ENCODE peak calls at places on chromosomes 2 and 18, in four cellular contexts. K is A549, O is WTC11, C is K562. U is an unnamed sample.

GRCh38 chr2:99602475-99602874 is 112.7 kb upstream of the REV1 start:
- DNase-seq in K (no peak), C (no peak), O (no peak), U (no peak)

GRCh38 chr18:77749189-77749588 is 499.5 kb downstream of the GALR1 start:
- DNase-seq in K (no peak), C (peak; percentile 26), O (peak; percentile 77), U (no peak)

GRCh38 chr2:29224693-29225551 is 109.7 kb downstream of the CLIP4 start:
- DNase-seq in O (peak; percentile 4), C (no peak), K (no peak), U (no peak)

GRCh38 chr2:96502891-96503636 is 2.1 kb downstream of the NEURL3 start:
- DNase-seq in K (no peak), C (no peak), O (no peak), U (no peak)

GRCh38 chr2:74345272-74345943 is 2.2 kb upstream of the SLC4A5 start:
- DNase-seq in C (no peak), K (no peak), O (no peak), U (no peak)

GRCh38 chr18:77650799-77651385 is 401.2 kb downstream of the GALR1 start:
- DNase-seq in K (peak; percentile 36), C (peak; percentile 76), O (peak; percentile 89), U (peak; percentile 24)

GRCh38 chr2:137826373-137827372 is 137.6 kb upstream of the HNMT start:
- DNase-seq in O (no peak), C (no peak), K (no peak), U (no peak)

GRCh38 chr2:36277146-36277808 is 78.3 kb upstream of the CRIM1 start:
- DNase-seq in O (no peak), C (no peak), K (no peak), U (no peak)

GRCh38 chr2:198498048-198498447 is 693.7 kb downstream of the PLCL1 start:
- DNase-seq in O (no peak), K (no peak), C (no peak), U (no peak)

GRCh38 chr2:168964251-168964807 is 63.2 kb downstream of the G6PC2 start:
- DNase-seq in C (no peak), O (no peak), K (no peak), U (no peak)

GRCh38 chr2:15668611-15669305 is 77.1 kb downstream of the DDX1 start:
- DNase-seq in O (no peak), K (no peak), C (no peak), U (peak; percentile 54)

GRCh38 chr18:22391571-22392359 is 25.9 kb downstream of the CTAGE1 start:
- DNase-seq in C (no peak), K (no peak), O (no peak), U (no peak)

GRCh38 chr18:79950440-79951341 is 762 bp downstream of the SLC66A2 start:
- DNase-seq in K (peak; percentile 25), C (peak; percentile 52), O (peak; percentile 41), U (no peak)

GRCh38 chr2:191758420-191759199 is 80.7 kb downstream of the NABP1 start:
- DNase-seq in C (peak; percentile 57), O (peak; percentile 66), K (peak; percentile 87), U (peak; percentile 71)

GRCh38 chr2:72115361-72116080 is 32.1 kb downstream of the CYP26B1 start:
- DNase-seq in C (no peak), O (no peak), K (peak; percentile 97), U (no peak)

GRCh38 chr18:62009521-62009920 is 116.7 kb upstream of the RNF152 start:
- DNase-seq in C (no peak), O (no peak), K (no peak), U (no peak)

GRCh38 chr18:3803350-3803749 is 353.4 kb downstream of the TGIF1 start:
- DNase-seq in C (no peak), O (no peak), K (no peak), U (no peak)

GRCh38 chr2:46891956-46892553 is 23.6 kb downstream of the MCFD2 start:
- DNase-seq in C (no peak), O (no peak), K (no peak), U (no peak)

GRCh38 chr18:2935438-2936192 is 77.3 kb downstream of the LPIN2 start:
- DNase-seq in O (no peak), C (no peak), K (no peak), U (no peak)

GRCh38 chr2:98656800-98657199 is 48.4 kb downstream of the UNC50 start:
- DNase-seq in K (no peak), O (no peak), C (no peak), U (no peak)

GRCh38 chr18:48939368-48940097 is 11.2 kb downstream of the SMAD7 start:
- DNase-seq in K (no peak), C (no peak), O (peak; percentile 66), U (no peak)

GRCh38 chr18:55763805-55764204 is 175.8 kb upstream of the TCF4 start:
- DNase-seq in C (no peak), K (no peak), O (no peak), U (no peak)

DNA sequence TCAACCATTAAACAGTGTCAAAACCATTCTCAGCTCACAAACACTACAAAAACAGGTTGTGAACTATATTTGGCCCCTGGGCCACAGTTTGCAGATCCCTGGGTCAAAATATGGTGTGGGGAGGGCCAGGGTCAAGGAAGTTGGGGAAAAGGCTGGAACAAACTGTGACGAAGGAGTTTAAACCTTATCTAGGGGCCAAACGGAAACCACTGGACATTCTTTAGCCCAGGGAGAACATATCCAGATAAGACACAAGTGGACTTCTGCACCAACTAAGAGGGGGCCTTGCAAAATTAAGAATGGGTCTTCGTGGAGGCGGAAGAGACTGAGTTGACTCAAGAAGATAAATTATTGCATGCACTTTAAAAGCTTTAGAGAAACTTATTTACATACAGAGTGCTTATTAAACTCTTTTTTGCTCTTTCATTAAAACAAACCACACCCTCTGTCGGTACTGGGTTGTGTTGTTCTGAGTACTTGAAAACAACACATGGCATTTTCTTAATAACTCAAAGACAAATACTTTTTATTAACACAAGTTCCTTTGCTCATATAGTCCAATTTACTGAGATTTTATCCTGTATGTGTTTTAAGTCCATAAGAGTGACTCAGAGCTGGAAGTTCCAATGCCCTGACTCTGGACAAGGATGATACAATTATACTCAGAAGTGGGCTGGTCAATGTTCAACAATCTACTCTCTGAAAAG is 5.3 kb upstream of the ASAP2 start:
- DNase-seq in O (no peak), K (no peak), C (peak; percentile 29), U (no peak)
- TF ChIP-seq NR3C1 in O (no peak), K (no peak), C (no peak), U (no peak)

GRCh38 chr2:162566666-162567065 is 222.7 kb downstream of the GCA start:
- DNase-seq in K (no peak), O (no peak), C (no peak), U (no peak)

GRCh38 chr2:162560291-162560690 is 216.4 kb downstream of the GCA start:
- DNase-seq in O (no peak), K (no peak), C (no peak), U (no peak)

GRCh38 chr2:162565666-162566065 is 221.7 kb downstream of the GCA start:
- DNase-seq in O (no peak), C (no peak), K (no peak), U (peak; percentile 60)
- TF ChIP-seq NR3C1 in O (no peak), C (no peak), K (no peak), U (no peak)

DNA sequence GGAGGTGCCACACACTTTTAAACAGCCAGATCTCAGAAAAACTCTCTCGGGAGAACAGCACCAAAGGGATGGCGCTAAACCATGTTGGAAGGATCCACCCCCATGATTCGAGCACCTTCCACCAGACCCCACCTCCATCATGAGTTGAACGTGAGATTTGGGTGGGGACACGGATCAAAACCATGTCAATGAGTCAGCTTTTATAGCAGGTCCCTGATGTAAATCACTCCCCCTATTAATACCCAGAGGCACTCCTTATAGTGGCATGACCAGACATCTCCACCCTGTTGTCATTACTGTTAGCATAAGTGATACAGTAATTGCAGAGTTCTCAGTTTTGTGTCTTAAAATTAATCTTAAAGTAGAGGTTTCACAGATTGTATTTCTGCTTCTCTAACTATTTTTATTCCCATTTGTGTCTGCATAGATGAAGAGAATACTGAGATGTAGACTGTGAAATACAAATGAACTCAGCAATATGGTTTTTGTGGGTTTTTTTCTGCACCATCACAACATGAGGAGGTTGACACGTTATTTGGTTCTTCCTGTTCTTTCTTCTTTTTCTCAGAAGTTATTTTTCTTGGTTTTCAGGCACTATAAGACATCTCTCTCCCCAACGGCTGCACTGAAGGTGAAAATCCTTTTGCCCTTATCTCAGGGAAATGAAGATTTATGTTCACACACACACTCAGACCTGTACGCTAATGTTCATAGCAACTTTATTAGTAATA is 218.2 kb downstream of the ARL4C start:
- DNase-seq in O (no peak), K (no peak), C (no peak), U (no peak)
- TF ChIP-seq NR3C1 in O (no peak), K (no peak), C (no peak), U (no peak)

GRCh38 chr2:49165662-49166061 is 11.3 kb upstream of the FSHR start:
- DNase-seq in C (no peak), K (no peak), O (no peak), U (no peak)
- TF ChIP-seq NR3C1 in C (no peak), K (no peak), O (no peak), U (no peak)

DNA sequence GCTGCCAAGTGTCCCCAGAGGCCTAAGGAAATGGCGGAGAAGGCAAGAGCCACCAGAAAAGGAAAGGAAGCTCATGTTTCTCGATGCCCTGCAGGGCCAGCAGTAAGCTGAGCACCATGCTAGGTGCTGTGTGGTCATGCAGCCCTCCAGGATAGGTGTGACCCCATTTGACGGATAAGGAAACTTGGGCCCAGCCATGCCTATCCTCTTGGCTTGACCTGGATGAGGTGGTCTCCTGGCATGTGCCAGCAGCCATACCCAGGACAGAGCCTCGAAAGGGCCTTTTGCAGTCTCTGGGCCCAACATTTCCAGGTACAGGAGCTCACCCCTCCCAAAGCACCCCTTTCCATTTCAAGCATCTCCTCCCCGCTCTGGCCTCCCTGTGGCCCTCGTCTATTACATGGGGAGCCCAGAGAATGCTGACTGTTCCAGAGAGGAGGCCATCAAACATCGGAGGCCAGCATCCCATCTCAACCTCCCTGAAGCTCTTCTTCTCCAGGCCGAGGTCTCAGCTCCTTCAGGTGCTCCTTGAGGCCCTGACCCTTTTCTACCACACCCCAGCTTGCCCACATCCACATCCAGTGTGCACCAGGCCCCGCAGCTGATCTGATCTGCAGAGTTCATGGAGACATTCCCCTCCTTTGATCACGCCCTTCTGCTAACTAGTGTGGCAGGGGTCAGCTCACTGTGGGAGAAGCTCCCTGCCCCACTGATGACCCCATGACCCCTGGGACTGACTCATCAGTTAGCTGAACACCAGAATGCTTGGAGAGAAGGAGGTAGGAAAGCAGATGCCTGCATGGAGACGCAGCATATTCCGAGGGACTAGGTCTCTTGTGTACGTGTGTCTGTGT is 208.4 kb downstream of the TNS1 start:
- DNase-seq in O (no peak), K (no peak), C (peak; percentile 42), U (peak; percentile 62)
- TF ChIP-seq NR3C1 in O (no peak), K (no peak), C (no peak), U (no peak)

GRCh38 chr2:240820014-240820606 is at the start of gene KIF1A:
- DNase-seq in C (no peak), K (no peak), O (peak; percentile 80), U (no peak)

GRCh38 chr2:240821429-240821778 is 1.4 kb upstream of the KIF1A start:
- DNase-seq in K (no peak), O (no peak), C (no peak), U (no peak)

GRCh38 chr2:240819404-240820013 is 510 bp downstream of the KIF1A start:
- DNase-seq in K (no peak), O (peak; percentile 59), C (no peak), U (no peak)

GRCh38 chr2:240822280-240822847 is 2.3 kb upstream of the KIF1A start:
- DNase-seq in O (no peak), K (no peak), C (no peak), U (no peak)

GRCh38 chr2:240820607-240821428 is 799 bp upstream of the KIF1A start:
- DNase-seq in C (no peak), O (peak; percentile 73), K (peak; percentile 50), U (no peak)
- TF ChIP-seq NR3C1 in C (no peak), O (no peak), K (no peak), U (no peak)